ENCODE peak calls at places on chromosomes 12 and 14, in eight cellular contexts. Z, E, U, G, K, F, R and C are unnamed samples.

GRCh38 chr12:85266391-85266790 is 13.6 kb upstream of the ALX1 start:
- DNase-seq in Z (no peak), E (no peak), U (no peak), G (no peak), K (no peak), F (no peak), R (no peak), C (no peak)

GRCh38 chr12:48601013-48601756 is 31.3 kb upstream of the LALBA start:
- DNase-seq in Z (no peak), E (peak), U (no peak), G (no peak), K (peak), F (no peak), R (no peak), C (no peak)

GRCh38 chr14:31968912-31969311 is 108.2 kb upstream of the ARHGAP5 start:
- DNase-seq in Z (no peak), E (no peak), U (no peak), G (no peak), K (no peak), F (no peak), R (no peak), C (no peak)

GRCh38 chr12:105523164-105524057 is 192.9 kb downstream of the C12orf75 start:
- DNase-seq in Z (no peak), E (peak), U (peak), G (no peak), K (peak), F (peak), R (peak), C (no peak)

GRCh38 chr12:39127401-39127800 is 222.0 kb upstream of the CPNE8 start:
- DNase-seq in Z (no peak), E (no peak), U (no peak), G (no peak), K (peak), F (no peak), R (peak), C (no peak)

GRCh38 chr14:23483216-23483854 is 13.8 kb downstream of the NGDN start:
- DNase-seq in Z (no peak), E (peak), U (no peak), G (no peak), K (peak), F (no peak), R (no peak), C (no peak)

GRCh38 chr12:13962699-13963098 is 18.7 kb downstream of the GRIN2B start:
- DNase-seq in Z (no peak), E (no peak), U (no peak), G (no peak), K (peak), F (no peak), R (peak), C (no peak)

GRCh38 chr12:128326419-128326818 is 59.4 kb downstream of the TMEM132C start:
- DNase-seq in Z (no peak), E (no peak), U (no peak), G (no peak), K (no peak), F (no peak), R (no peak), C (no peak)

GRCh38 chr14:68404652-68405183 is 388.1 kb downstream of the ZFP36L1 start:
- DNase-seq in Z (no peak), E (peak), U (no peak), G (peak), K (peak), F (no peak), R (no peak), C (no peak)

GRCh38 chr12:130477701-130478100 is 140.0 kb downstream of the PIWIL1 start:
- DNase-seq in Z (no peak), E (no peak), U (no peak), G (no peak), K (no peak), F (no peak), R (no peak), C (no peak)

GRCh38 chr14:104182857-104183425 is 44.6 kb downstream of the KIF26A start:
- DNase-seq in Z (no peak), E (no peak), U (no peak), G (no peak), K (no peak), F (no peak), R (no peak), C (no peak)

GRCh38 chr14:21454843-21455550 is 926 bp downstream of the CHD8 start:
- DNase-seq in Z (no peak), E (peak), U (no peak), G (no peak), K (peak), F (no peak), R (no peak), C (no peak)

GRCh38 chr12:48717252-48717695 is 767 bp upstream of the CCNT1 start:
- DNase-seq in Z (no peak), E (peak), U (no peak), G (no peak), K (peak), F (no peak), R (no peak), C (no peak)

GRCh38 chr14:30584058-30584630 is 25.2 kb downstream of the G2E3 start:
- DNase-seq in Z (no peak), E (peak), U (no peak), G (no peak), K (no peak), F (no peak), R (no peak), C (no peak)